ENCODE peak calls at places on chromosomes 3 and 15, in four cellular contexts. X is uterus, U is K562, S is aorta. A is an unnamed sample.

GRCh38 chr15:88177451-88177850 is 79.1 kb downstream of the NTRK3 start:
- DNase-seq in X (no peak), U (no peak), S (no peak), A (no peak)

GRCh38 chr15:93170320-93170719 is 81.3 kb upstream of the RGMA start:
- DNase-seq in X (no peak), U (no peak), S (no peak), A (no peak)

GRCh38 chr15:69781411-69782125 is 316.1 kb downstream of the TLE3 start:
- DNase-seq in X (no peak), U (no peak), S (no peak), A (no peak)

GRCh38 chr3:55639886-55640765 is 153.0 kb upstream of the WNT5A start:
- DNase-seq in X (no peak), U (no peak), S (no peak), A (no peak)

GRCh38 chr3:70531838-70532489 is 219.5 kb upstream of the MDFIC2 start:
- DNase-seq in X (no peak), U (no peak), S (no peak), A (no peak)

GRCh38 chr15:92848852-92849598 is 51.1 kb upstream of the CHD2 start:
- DNase-seq in X (no peak), U (peak; percentile 51), S (no peak), A (no peak)

GRCh38 chr3:40237892-40238571 is 71.5 kb upstream of the EIF1B start:
- DNase-seq in X (no peak), U (no peak), S (no peak), A (no peak)

GRCh38 chr15:30865257-30865656 is 38.5 kb upstream of the FAN1 start:
- DNase-seq in X (no peak), U (no peak), S (no peak), A (no peak)

GRCh38 chr3:153331676-153332075 is 169.7 kb downstream of the RAP2B start:
- DNase-seq in X (no peak), U (no peak), S (no peak), A (no peak)

GRCh38 chr3:49132437-49133225 is at the start of gene LAMB2:
- DNase-seq in X (peak; percentile 80), U (peak; percentile 71), S (peak; percentile 93), A (peak; percentile 89)

GRCh38 chr3:192409203-192409837 is 318.0 kb downstream of the FGF12 start:
- DNase-seq in X (no peak), U (no peak), S (peak; percentile 77), A (no peak)

GRCh38 chr3:53223541-53223966 is 32.3 kb downstream of the TKT start:
- DNase-seq in X (no peak), U (no peak), S (no peak), A (no peak)

GRCh38 chr15:95254263-95254662 is 1022.9 kb downstream of the MCTP2 start:
- DNase-seq in X (no peak), U (no peak), S (no peak), A (no peak)

GRCh38 chr3:94159062-94159726 is 96.3 kb downstream of the NSUN3 start:
- DNase-seq in X (no peak), U (peak; percentile 9), S (no peak), A (no peak)

GRCh38 chr15:57153140-57153539 is 223.2 kb upstream of the CGNL1 start:
- DNase-seq in X (no peak), U (no peak), S (no peak), A (no peak)

GRCh38 chr3:61985020-61985419 is 388.3 kb downstream of the FEZF2 start:
- DNase-seq in X (no peak), U (no peak), S (no peak), A (no peak)

GRCh38 chr15:38533416-38533915 is 31.1 kb downstream of the RASGRP1 start:
- DNase-seq in X (no peak), U (no peak), S (no peak), A (no peak)

GRCh38 chr15:37130356-37130755 is 30.0 kb upstream of the MEIS2 start:
- DNase-seq in X (no peak), U (no peak), S (no peak), A (no peak)

GRCh38 chr3:165523801-165524200 is 313.4 kb downstream of the BCHE start:
- DNase-seq in X (no peak), U (no peak), S (no peak), A (no peak)

GRCh38 chr3:32778389-32778788 is 39.4 kb upstream of the TRIM71 start:
- DNase-seq in X (no peak), U (no peak), S (no peak), A (no peak)

GRCh38 chr3:67875338-67875737 is 220.9 kb upstream of the SUCLG2 start:
- DNase-seq in X (no peak), U (no peak), S (no peak), A (no peak)

GRCh38 chr3:38404286-38404685 is 49.4 kb upstream of the ACVR2B start:
- DNase-seq in X (no peak), U (no peak), S (no peak), A (peak; percentile 31)

GRCh38 chr3:144028798-144029411 is 57.3 kb downstream of the DIPK2A start:
- DNase-seq in X (no peak), U (no peak), S (no peak), A (no peak)

GRCh38 chr3:33645060-33645841 is 72.8 kb downstream of the CLASP2 start:
- DNase-seq in X (no peak), U (peak; percentile 55), S (no peak), A (no peak)

GRCh38 chr3:183895296-183895695 is 10.6 kb upstream of the PARL start:
- DNase-seq in X (no peak), U (peak; percentile 80), S (no peak), A (no peak)

GRCh38 chr15:57619746-57620145 is 28.0 kb downstream of the MYZAP start:
- DNase-seq in X (no peak), U (no peak), S (no peak), A (no peak)

GRCh38 chr3:140629351-140630137 is 48.3 kb upstream of the TRIM42 start:
- DNase-seq in X (no peak), U (no peak), S (no peak), A (no peak)

GRCh38 chr3:170605490-170605889 is 19.6 kb upstream of the SLC7A14 start:
- DNase-seq in X (no peak), U (no peak), S (no peak), A (no peak)

GRCh38 chr3:100516232-100516631 is 23.8 kb downstream of the TMEM45A start:
- DNase-seq in X (no peak), U (no peak), S (no peak), A (no peak)

GRCh38 chr3:30720586-30721313 is 114.3 kb downstream of the TGFBR2 start:
- DNase-seq in X (no peak), U (no peak), S (no peak), A (no peak)

GRCh38 chr3:47578691-47579632 is at the start of gene CSPG5:
- DNase-seq in X (no peak), U (peak; percentile 72), S (peak; percentile 81), A (no peak)

GRCh38 chr15:58043192-58043903 is 22.2 kb downstream of the ALDH1A2 start:
- DNase-seq in X (peak; percentile 38), U (no peak), S (no peak), A (no peak)

GRCh38 chr3:52773361-52774065 is 2.8 kb upstream of the NEK4 start:
- DNase-seq in X (no peak), U (no peak), S (peak; percentile 30), A (no peak)

DNA sequence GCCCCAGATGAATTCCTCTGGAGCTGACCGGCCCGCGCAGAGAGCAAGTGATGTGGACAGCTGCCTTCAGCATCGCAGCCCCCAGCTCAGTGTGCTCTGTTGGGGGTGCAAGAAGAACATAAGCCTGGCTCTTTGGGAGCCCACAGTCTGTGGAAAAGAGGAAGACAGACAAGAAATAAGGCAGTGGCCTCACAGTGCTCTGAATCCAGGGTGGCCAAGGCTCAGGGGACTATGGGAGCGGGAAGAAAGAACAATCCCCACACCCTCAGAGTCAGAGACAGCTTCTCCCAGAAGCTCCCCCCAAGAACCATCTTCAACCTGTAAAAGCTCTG is 277 bp upstream of the HDDC3 start:
- DNase-seq in X (no peak), U (no peak), S (no peak), A (no peak)
- H3K4me1 ChIP-seq in X (no peaks in the 10 kb centered on the region), U (peaks cover 69% of the 10 kb centered on the region), S (no peaks in the 10 kb centered on the region), A (peaks cover 57% of the 10 kb centered on the region)

DNA sequence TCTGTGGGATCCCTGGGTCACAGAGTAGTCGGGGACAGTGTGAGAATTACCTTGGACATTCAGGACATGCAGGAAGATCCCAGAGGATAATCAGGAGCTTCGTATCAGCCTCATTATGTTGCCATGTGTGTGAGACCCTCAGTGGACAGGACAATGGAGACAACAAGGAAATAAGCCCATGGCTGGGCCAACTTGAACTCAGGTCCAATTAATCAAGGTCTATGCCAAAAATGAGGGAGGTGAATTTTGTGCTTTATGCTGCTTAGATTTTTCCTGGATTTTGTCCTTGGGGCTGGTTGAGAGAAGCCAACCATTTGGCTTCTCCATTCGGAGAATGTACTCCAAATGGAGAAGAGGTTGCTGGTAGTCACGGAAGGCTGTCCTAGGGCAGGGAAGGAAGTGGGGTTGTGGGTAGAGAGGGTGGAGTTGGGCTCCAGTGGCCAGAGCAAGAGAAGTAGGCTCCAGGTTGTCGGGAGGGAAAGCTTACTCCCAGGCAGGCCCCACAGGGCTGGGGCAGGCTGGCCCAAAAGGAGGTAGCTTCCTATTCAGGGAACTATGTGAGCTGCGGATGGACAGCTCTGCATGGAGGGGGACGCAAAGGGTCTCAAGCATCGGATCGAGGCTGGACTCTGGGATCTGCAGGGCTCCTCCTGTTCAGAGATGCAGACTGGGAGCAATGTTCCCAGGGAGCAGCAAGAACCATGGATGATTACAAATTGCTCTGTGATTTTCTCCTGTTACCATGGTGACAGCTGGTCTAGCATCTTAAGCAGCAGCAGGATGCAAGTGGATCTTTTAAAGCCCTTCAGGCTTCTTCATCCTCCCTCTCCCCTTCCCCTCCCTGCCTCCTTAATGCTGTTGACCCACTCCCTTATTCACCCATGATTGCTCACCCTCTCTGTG is 91.1 kb downstream of the WNT7A start:
- DNase-seq in X (no peak), U (no peak), S (peak; percentile 38), A (no peak)
- H3K27me3 ChIP-seq in X (no peaks in the 10 kb centered on the region), U (peaks cover 91% of the 10 kb centered on the region), S (no peaks in the 10 kb centered on the region), A (no peaks in the 10 kb centered on the region)

DNA sequence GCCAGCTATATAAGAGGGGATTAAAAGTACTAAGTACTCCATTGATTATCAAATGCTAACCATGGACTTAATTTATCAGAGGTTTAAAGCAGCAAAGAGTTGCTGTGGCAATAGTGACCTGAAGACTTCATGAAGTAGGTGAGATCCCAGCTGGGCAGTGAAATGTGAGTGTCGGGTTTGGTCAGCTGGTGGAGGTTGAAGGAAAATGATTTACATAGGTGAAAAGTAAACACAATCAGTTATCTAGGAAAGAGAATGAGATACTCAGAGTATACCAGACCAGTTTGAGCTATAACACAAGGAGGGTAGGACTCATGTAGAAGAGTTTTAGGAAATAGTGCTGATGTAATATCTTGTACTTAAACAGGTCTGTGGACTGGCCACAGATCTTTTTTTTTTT is 16.5 kb upstream of the FBXO22 start:
- DNase-seq in X (no peak), U (no peak), S (no peak), A (no peak)
- H3K4me1 ChIP-seq in X (no peaks in the 10 kb centered on the region), U (no peaks in the 10 kb centered on the region), S (no peaks in the 10 kb centered on the region), A (no peaks in the 10 kb centered on the region)

DNA sequence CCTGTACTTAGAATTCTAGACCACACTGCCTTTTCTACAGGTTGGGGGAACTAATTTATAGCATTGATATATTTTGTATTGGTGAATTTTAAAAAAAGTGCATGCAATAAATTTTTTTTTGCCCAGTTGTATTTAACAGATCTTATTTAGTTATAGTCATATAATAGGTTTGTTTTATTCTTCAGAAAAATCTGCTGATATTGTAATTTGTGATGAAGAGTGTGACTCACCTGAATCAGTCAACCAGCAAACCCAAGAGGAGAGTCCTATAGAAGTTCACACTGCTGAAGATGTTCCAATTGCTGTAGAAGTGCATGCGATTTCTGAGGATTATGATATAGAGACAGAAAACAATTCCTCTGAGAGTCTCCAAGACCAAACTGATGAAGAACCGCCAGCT is 10.3 kb downstream of the ZNF639 start:
- DNase-seq in X (no peak), U (no peak), S (no peak), A (no peak)
- H3K27me3 ChIP-seq in X (no peaks in the 10 kb centered on the region), U (no peaks in the 10 kb centered on the region), S (no peaks in the 10 kb centered on the region), A (no peaks in the 10 kb centered on the region)

A was measured in tibial artery.